ENCODE peak calls at places on chromosomes 3 and 15, in eight cellular contexts. X, O, G, U, N, P, V and H are unnamed samples.

GRCh38 chr15:86837631-86838030 is 758.0 kb downstream of the AGBL1 start:
- DNase-seq in X (no peak), O (no peak), G (no peak), U (no peak), N (no peak), P (no peak), V (peak), H (no peak)

GRCh38 chr3:27360113-27361078 is 8.8 kb downstream of the NEK10 start:
- DNase-seq in X (peak), O (no peak), G (no peak), U (peak), N (peak), P (no peak), V (peak), H (no peak)

GRCh38 chr15:98648654-98649537 is 557 bp downstream of the IGF1R start:
- DNase-seq in X (no peak), O (no peak), G (peak), U (peak), N (peak), P (peak), V (peak), H (peak)

GRCh38 chr3:188624384-188624783 is 470.4 kb downstream of the LPP start:
- DNase-seq in X (no peak), O (peak), G (no peak), U (peak), N (no peak), P (no peak), V (peak), H (peak)

GRCh38 chr3:47865192-47865591 is 62.3 kb downstream of the DHX30 start:
- DNase-seq in X (no peak), O (no peak), G (no peak), U (no peak), N (no peak), P (no peak), V (no peak), H (no peak)

GRCh38 chr15:67196672-67197363 is 57.6 kb downstream of the AAGAB start:
- DNase-seq in X (no peak), O (peak), G (no peak), U (peak), N (no peak), P (no peak), V (peak), H (peak)

GRCh38 chr3:105843895-105844500 is 24.8 kb downstream of the CBLB start:
- DNase-seq in X (no peak), O (no peak), G (no peak), U (no peak), N (no peak), P (no peak), V (no peak), H (no peak)

GRCh38 chr15:61050844-61051569 is 178.1 kb downstream of the RORA start:
- DNase-seq in X (no peak), O (no peak), G (no peak), U (no peak), N (no peak), P (no peak), V (no peak), H (no peak)

GRCh38 chr3:156175570-156175969 is 55.2 kb downstream of the KCNAB1 start:
- DNase-seq in X (no peak), O (no peak), G (no peak), U (no peak), N (no peak), P (no peak), V (peak), H (no peak)

GRCh38 chr3:120163816-120164215 is 69.6 kb upstream of the GSK3B start:
- DNase-seq in X (no peak), O (no peak), G (no peak), U (peak), N (no peak), P (no peak), V (no peak), H (no peak)

GRCh38 chr3:115402651-115403050 is 220.7 kb upstream of the GAP43 start:
- DNase-seq in X (no peak), O (no peak), G (no peak), U (no peak), N (no peak), P (no peak), V (peak), H (no peak)

GRCh38 chr3:161345023-161345422 is 26.3 kb downstream of the SPTSSB start:
- DNase-seq in X (no peak), O (no peak), G (no peak), U (no peak), N (no peak), P (no peak), V (no peak), H (no peak)

GRCh38 chr15:61621146-61621545 is 392.0 kb upstream of the RORA start:
- DNase-seq in X (no peak), O (no peak), G (no peak), U (no peak), N (peak), P (no peak), V (no peak), H (no peak)

GRCh38 chr3:46725663-46726314 is 8.1 kb upstream of the PRSS50 start:
- DNase-seq in X (no peak), O (no peak), G (no peak), U (no peak), N (no peak), P (no peak), V (peak), H (peak)

GRCh38 chr3:69878254-69878653 is 121.3 kb upstream of the SAMMSON start:
- DNase-seq in X (no peak), O (no peak), G (no peak), U (no peak), N (no peak), P (no peak), V (no peak), H (no peak)

GRCh38 chr3:108546249-108546648 is 35.9 kb upstream of the MYH15 start:
- DNase-seq in X (no peak), O (no peak), G (no peak), U (peak), N (no peak), P (no peak), V (no peak), H (no peak)

GRCh38 chr15:57146394-57147140 is 228.1 kb downstream of the TCF12 start:
- DNase-seq in X (no peak), O (no peak), G (no peak), U (peak), N (peak), P (no peak), V (peak), H (peak)

GRCh38 chr3:48897401-48898376 is 993 bp downstream of the SLC25A20 start:
- DNase-seq in X (no peak), O (no peak), G (no peak), U (peak), N (peak), P (no peak), V (no peak), H (no peak)

GRCh38 chr3:74661672-74662071 is 47.2 kb upstream of the CNTN3 start:
- DNase-seq in X (no peak), O (no peak), G (no peak), U (no peak), N (no peak), P (no peak), V (no peak), H (no peak)

GRCh38 chr15:37134244-37134643 is 33.9 kb upstream of the MEIS2 start:
- DNase-seq in X (no peak), O (no peak), G (no peak), U (no peak), N (no peak), P (no peak), V (no peak), H (no peak)

GRCh38 chr3:32420138-32420981 is 28.7 kb downstream of the CMTM7 start:
- DNase-seq in X (no peak), O (no peak), G (no peak), U (no peak), N (peak), P (no peak), V (peak), H (peak)

GRCh38 chr3:78995087-78995486 is 772.7 kb downstream of the ROBO1 start:
- DNase-seq in X (no peak), O (no peak), G (no peak), U (no peak), N (no peak), P (no peak), V (no peak), H (no peak)

GRCh38 chr3:173745952-173746682 is 348.6 kb downstream of the NLGN1 start:
- DNase-seq in X (no peak), O (no peak), G (no peak), U (no peak), N (no peak), P (no peak), V (peak), H (peak)

GRCh38 chr3:197499427-197499826 is 56.3 kb downstream of the BDH1 start:
- DNase-seq in X (no peak), O (no peak), G (no peak), U (peak), N (no peak), P (no peak), V (peak), H (peak)

GRCh38 chr15:43225201-43225949 is 4.6 kb upstream of the EPB42 start:
- DNase-seq in X (peak), O (peak), G (no peak), U (peak), N (peak), P (no peak), V (peak), H (no peak)

GRCh38 chr3:13492976-13493866 is 13.1 kb downstream of the HDAC11 start:
- DNase-seq in X (no peak), O (no peak), G (no peak), U (no peak), N (no peak), P (no peak), V (no peak), H (no peak)

GRCh38 chr15:55289011-55289572 is 521 bp downstream of the RAB27A start:
- DNase-seq in X (no peak), O (no peak), G (peak), U (peak), N (peak), P (peak), V (no peak), H (no peak)

GRCh38 chr3:195352895-195353488 is 82.0 kb upstream of the XXYLT1 start:
- DNase-seq in X (peak), O (peak), G (no peak), U (peak), N (peak), P (no peak), V (peak), H (peak)

GRCh38 chr3:63993653-63994079 is 29.6 kb downstream of the PSMD6 start:
- DNase-seq in X (peak), O (peak), G (peak), U (peak), N (peak), P (peak), V (peak), H (peak)

GRCh38 chr3:129554356-129555120 is 11.6 kb downstream of the H1-8 start:
- DNase-seq in X (no peak), O (no peak), G (no peak), U (peak), N (no peak), P (no peak), V (peak), H (peak)

GRCh38 chr3:129592362-129593150 is 13.9 kb downstream of the PLXND1 start:
- DNase-seq in X (no peak), O (no peak), G (peak), U (peak), N (no peak), P (peak), V (no peak), H (no peak)

DNA sequence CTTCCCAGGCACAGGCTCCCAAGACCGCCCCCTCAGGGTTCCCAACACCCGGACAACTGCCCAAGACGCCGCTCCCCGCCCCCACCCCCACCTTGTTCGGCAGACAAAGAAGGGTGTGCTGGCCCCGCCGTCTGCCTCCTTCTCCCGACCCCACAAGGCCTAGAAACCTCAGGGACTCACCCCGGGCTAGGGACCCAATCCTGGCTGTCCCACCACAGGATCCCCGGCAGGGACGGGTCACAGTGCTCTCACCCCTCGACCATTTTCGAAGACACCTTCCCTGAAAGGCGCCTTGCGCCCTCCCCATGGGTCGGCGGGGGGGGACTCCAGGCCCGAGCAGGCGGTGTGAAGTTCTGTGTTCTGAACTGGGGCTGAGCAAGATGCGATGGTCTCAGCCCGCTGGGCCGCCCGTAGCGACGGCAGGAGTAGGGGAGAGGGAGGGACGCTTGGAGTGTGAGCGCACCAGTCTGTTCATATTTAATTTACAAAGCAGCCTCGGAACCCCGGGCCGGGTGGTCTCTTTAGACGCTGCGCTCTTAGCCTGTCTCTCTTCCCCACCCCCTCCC is 1.5 kb upstream of the ISLR2 start:
- DNase-seq in X (no peak), O (no peak), G (no peak), U (no peak), N (no peak), P (no peak), V (peak), H (no peak)
- H3K4me3 ChIP-seq in X (peak), O (no peak), G (peak), U (no peak), N (no peak), P (no peak), V (no peak), H (no peak)

GRCh38 chr3:185959609-185960517 is 22.0 kb upstream of the TRA2B start:
- DNase-seq in X (no peak), O (no peak), G (no peak), U (peak), N (no peak), P (peak), V (peak), H (peak)

GRCh38 chr3:185961675-185962232 is 23.9 kb upstream of the TRA2B start:
- DNase-seq in X (no peak), O (no peak), G (no peak), U (no peak), N (no peak), P (no peak), V (no peak), H (no peak)

GRCh38 chr3:185965496-185965895 is 27.7 kb upstream of the TRA2B start:
- DNase-seq in X (no peak), O (no peak), G (no peak), U (no peak), N (no peak), P (no peak), V (no peak), H (no peak)

GRCh38 chr3:185958626-185959025 is 20.8 kb upstream of the TRA2B start:
- DNase-seq in X (no peak), O (no peak), G (no peak), U (no peak), N (no peak), P (no peak), V (peak), H (no peak)

DNA sequence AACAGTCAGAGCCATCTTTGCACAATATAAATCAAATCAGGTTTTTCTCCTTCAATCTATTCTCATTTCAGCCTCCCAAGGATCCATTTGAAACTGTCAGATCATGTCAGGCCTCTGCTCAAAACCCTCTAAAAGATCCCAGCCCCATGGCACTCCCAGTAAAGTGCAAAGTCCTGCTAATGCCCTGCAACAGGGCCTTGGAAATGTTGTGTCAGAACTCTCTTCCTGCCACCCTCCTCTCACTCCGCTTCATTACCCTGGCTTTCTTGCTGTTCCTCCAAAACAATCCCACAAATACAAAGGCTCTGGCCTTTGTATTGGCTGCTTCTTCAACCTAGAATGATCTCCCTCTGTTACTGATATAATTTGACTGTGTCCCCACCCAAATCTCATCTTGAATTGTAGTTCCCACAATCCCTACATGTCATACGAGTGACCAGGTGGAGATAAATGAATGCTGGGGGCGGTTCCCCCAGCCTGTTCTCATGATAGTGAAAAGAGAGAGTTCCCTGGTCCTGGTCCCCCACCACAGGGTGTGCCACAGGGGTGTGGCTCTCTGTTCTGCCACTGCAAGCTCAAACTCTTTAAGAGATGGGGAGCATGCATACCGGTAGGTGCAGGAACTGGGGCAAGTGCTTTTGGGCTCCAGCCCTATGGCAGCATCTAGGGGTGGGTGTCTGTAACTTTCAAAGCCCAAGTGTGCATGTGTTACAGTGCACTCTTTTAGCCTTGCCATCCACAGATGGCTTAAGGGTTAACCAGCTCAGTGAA is 22.9 kb upstream of the TRA2B start:
- DNase-seq in X (no peak), O (no peak), G (no peak), U (no peak), N (no peak), P (no peak), V (peak), H (no peak)
- H3K4me3 ChIP-seq in X (no peak), O (peak), G (no peak), U (no peak), N (no peak), P (no peak), V (no peak), H (peak)

DNA sequence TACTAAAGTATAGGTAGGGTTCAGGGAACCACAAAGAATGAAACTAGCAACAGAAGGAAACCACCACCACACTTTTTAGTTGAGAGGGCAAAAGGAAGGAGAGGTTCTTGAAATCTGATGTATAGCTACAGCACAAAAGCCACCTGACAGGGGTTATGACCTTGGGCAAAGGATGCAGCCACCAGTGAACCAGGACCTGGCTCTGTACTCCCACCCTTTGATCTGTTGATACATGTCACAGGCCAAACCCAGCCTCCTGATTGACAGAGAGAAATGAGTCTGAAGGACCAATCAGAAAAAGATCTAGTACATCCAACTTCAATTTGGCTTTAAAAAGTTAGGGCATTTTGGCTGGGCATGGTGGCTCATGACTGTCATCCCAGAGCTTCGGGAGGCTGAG is 20.0 kb upstream of the BLM start:
- DNase-seq in X (no peak), O (no peak), G (no peak), U (no peak), N (no peak), P (no peak), V (no peak), H (no peak)
- H3K4me3 ChIP-seq in X (no peak), O (no peak), G (no peak), U (no peak), N (no peak), P (no peak), V (no peak), H (no peak)

GRCh38 chr15:30928076-30928475 is 24.4 kb downstream of the FAN1 start:
- DNase-seq in X (no peak), O (no peak), G (no peak), U (no peak), N (no peak), P (no peak), V (peak), H (peak)
- H3K4me3 ChIP-seq in X (no peak), O (no peak), G (no peak), U (no peak), N (no peak), P (no peak), V (no peak), H (no peak)